ENCODE peak calls at places on chromosomes 11 and 22, in nine cellular contexts. L is osteoblast; Q is hepatocyte; X is thyroid gland; U is OCI-LY7; F is AG04450; O is right atrium auricular region; S is uterus; E is CD8-positive, alpha-beta T cell. N is an unnamed sample. For H3K9me3, the result is how much of the 10 kb centered on the place peaks cover.

GRCh38 chr22:38214248-38215056 is 12.7 kb downstream of the MAFF start:
- DNase-seq in L (peak), Q (peak), X (peak), U (peak), F (no peak), O (peak), S (peak), E (peak), N (peak)

GRCh38 chr11:832529-833113 is at the start of gene CD151:
- DNase-seq in L (peak), Q (peak), X (peak), U (no peak), F (no peak), O (no peak), S (no peak), E (peak), N (no peak)

GRCh38 chr11:6655020-6655789 is 404 bp downstream of the DCHS1 start:
- DNase-seq in L (peak), Q (peak), X (peak), U (no peak), F (no peak), O (peak), S (peak), E (peak), N (no peak)

GRCh38 chr11:112315057-112315720 is 54.5 kb upstream of the PLET1 start:
- DNase-seq in L (no peak), Q (no peak), X (peak), U (no peak), F (no peak), O (no peak), S (no peak), E (no peak), N (no peak)

GRCh38 chr11:68053117-68053516 is 14.3 kb downstream of the TCIRG1 start:
- DNase-seq in L (peak), Q (no peak), X (no peak), U (no peak), F (no peak), O (no peak), S (no peak), E (no peak), N (peak)

GRCh38 chr22:30634477-30635233 is 926 bp upstream of the SLC35E4 start:
- DNase-seq in L (peak), Q (peak), X (peak), U (peak), F (peak), O (peak), S (peak), E (peak), N (peak)

GRCh38 chr11:119361056-119361787 is 14.7 kb upstream of the MFRP start:
- DNase-seq in L (peak), Q (peak), X (peak), U (peak), F (peak), O (no peak), S (peak), E (no peak), N (no peak)

GRCh38 chr11:12088531-12088930 is 21.9 kb upstream of the MICAL2 start:
- DNase-seq in L (no peak), Q (no peak), X (no peak), U (no peak), F (no peak), O (no peak), S (no peak), E (no peak), N (no peak)

GRCh38 chr22:38788846-38789245 is 5.1 kb downstream of the DNAL4 start:
- DNase-seq in L (no peak), Q (no peak), X (no peak), U (no peak), F (no peak), O (no peak), S (no peak), E (no peak), N (no peak)

GRCh38 chr22:47354668-47355387 is 592.4 kb downstream of the TBC1D22A start:
- DNase-seq in L (no peak), Q (no peak), X (no peak), U (no peak), F (no peak), O (peak), S (no peak), E (no peak), N (no peak)

GRCh38 chr22:47356433-47357011 is 594.1 kb downstream of the TBC1D22A start:
- DNase-seq in L (no peak), Q (no peak), X (no peak), U (no peak), F (no peak), O (peak), S (no peak), E (no peak), N (no peak)

GRCh38 chr22:47355776-47356432 is 593.5 kb downstream of the TBC1D22A start:
- DNase-seq in L (no peak), Q (no peak), X (no peak), U (no peak), F (no peak), O (peak), S (no peak), E (no peak), N (no peak)

GRCh38 chr22:47357086-47357485 is 594.6 kb downstream of the TBC1D22A start:
- DNase-seq in L (no peak), Q (no peak), X (no peak), U (no peak), F (no peak), O (peak), S (no peak), E (no peak), N (no peak)

GRCh38 chr22:47355388-47355725 is 592.9 kb downstream of the TBC1D22A start:
- DNase-seq in L (no peak), Q (no peak), X (no peak), U (no peak), F (no peak), O (peak), S (no peak), E (no peak), N (no peak)
- H3K9me3 ChIP-seq in L (under half), Q (under half), X (under half), U (under half), F (under half), O (under half), S (under half), E (under half), N (under half)

DNA sequence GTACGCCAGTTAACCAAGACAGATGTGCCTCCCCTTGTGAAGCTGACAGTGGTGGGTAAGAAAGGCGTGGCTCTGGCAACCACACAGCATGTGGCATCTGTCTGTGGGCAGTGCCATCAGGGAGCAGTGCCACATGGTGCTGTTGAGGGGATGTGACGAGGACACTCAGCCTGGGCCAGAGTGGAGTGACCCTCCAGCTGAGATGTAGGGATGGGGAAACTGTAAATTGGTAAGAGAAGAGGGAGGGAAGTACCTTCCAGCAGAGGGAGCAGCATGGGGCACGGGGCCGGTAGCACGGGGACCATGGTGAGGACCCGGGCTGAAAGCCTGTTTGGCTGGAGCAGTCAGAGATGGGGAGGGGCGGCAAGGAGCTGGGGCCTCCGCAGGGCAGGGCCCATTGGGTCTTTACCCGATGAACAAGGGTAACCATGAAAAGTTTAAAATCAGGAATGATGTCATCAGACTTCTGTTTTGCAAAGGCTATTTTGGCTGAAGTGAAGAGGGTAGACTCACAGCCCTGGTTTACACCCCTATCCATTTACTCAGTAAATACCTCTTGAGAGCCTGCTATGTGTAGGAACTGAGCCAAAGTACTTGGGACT is 10.4 kb downstream of the TMPRSS6 start:
- DNase-seq in L (no peak), Q (no peak), X (no peak), U (peak), F (no peak), O (no peak), S (no peak), E (no peak), N (no peak)
- TF ChIP-seq CTCF in L (peak), Q (no peak), X (no peak), U (peak), F (peak), O (no peak), S (no peak), E (no peak), N (no peak)

DNA sequence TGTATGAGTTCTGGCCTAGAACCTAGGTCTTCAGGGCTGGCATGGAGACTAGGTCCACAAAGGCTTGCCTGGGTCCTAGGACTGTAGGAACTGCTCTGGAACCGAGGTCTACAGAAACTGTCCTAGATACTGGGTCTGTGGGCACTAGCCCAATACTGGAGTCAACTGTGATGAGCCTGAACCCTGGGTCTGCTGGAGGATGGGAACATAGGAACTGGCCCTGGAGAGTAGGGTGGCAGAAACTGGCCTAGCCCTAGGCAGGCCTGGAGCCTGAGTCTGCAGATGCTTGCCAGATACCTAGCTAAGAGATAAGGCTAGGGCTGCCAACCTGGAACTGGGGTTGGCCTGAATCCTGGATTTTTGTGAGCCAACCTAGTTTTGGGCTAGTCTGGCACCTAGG is 19.2 kb upstream of the GLYATL2 start:
- DNase-seq in L (no peak), Q (no peak), X (no peak), U (no peak), F (no peak), O (no peak), S (no peak), E (no peak), N (no peak)
- H3K9me3 ChIP-seq in L (under half), Q (under half), X (under half), U (under half), F (under half), O (under half), S (under half), E (under half), N (under half)

GRCh38 chr11:31050061-31050790 is 319.3 kb downstream of the DCDC1 start:
- DNase-seq in L (no peak), Q (peak), X (peak), U (no peak), F (no peak), O (no peak), S (no peak), E (no peak), N (no peak)

GRCh38 chr11:31045335-31045734 is 324.2 kb downstream of the DCDC1 start:
- DNase-seq in L (no peak), Q (peak), X (no peak), U (no peak), F (no peak), O (no peak), S (no peak), E (no peak), N (no peak)
- TF ChIP-seq CTCF in L (peak), Q (peak), X (peak), U (peak), F (peak), O (peak), S (no peak), E (no peak), N (no peak)

GRCh38 chr22:49023879-49024774 is 803.5 kb downstream of the BRD1 start:
- DNase-seq in L (peak), Q (no peak), X (no peak), U (no peak), F (no peak), O (no peak), S (no peak), E (no peak), N (no peak)

GRCh38 chr22:49024775-49025440 is 802.8 kb downstream of the BRD1 start:
- DNase-seq in L (peak), Q (no peak), X (no peak), U (no peak), F (no peak), O (no peak), S (no peak), E (no peak), N (no peak)

GRCh38 chr22:49021926-49022815 is 805.5 kb downstream of the BRD1 start:
- DNase-seq in L (peak), Q (no peak), X (no peak), U (no peak), F (no peak), O (no peak), S (no peak), E (no peak), N (no peak)

GRCh38 chr22:49022816-49023160 is 804.9 kb downstream of the BRD1 start:
- DNase-seq in L (peak), Q (no peak), X (no peak), U (no peak), F (no peak), O (no peak), S (no peak), E (no peak), N (no peak)

GRCh38 chr22:49023161-49023878 is 804.4 kb downstream of the BRD1 start:
- DNase-seq in L (peak), Q (no peak), X (no peak), U (no peak), F (no peak), O (no peak), S (no peak), E (no peak), N (no peak)
- H3K9me3 ChIP-seq in L (under half), Q (under half), X (under half), U (under half), F (half or more), O (under half), S (under half), E (under half), N (under half)

DNA sequence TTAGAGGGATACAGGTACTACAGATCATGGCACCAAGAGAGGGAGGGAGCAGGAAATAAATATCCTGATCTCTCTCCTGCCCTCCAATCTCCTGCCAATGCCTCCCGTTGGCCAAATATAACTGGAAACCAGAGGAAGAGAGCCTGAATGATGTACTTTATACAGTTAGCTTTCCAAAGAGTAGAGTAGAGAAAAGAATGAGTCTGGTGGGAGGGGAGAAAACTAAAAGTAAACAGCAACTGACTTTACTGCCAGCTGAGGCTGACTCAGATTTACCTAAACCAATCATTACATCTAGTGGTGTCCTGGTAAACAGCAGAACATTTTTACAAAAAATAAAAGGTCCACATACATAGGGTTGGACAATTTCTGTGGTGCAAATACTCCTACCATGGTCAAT is 5.1 kb downstream of the MPZL3 start:
- DNase-seq in L (peak), Q (peak), X (no peak), U (no peak), F (no peak), O (no peak), S (no peak), E (no peak), N (no peak)
- TF ChIP-seq CTCF in L (no peak), Q (no peak), X (no peak), U (no peak), F (no peak), O (no peak), S (no peak), E (no peak), N (no peak)

GRCh38 chr22:12601870-12602779 is 2925.9 kb upstream of the OR11H1 start:
- DNase-seq in L (no peak), Q (peak), X (no peak), U (no peak), F (no peak), O (no peak), S (no peak), E (no peak), N (no peak)
- H3K9me3 ChIP-seq in L (under half), Q (under half), X (under half), U (under half), F (under half), O (under half), S (under half), E (under half), N (under half)

GRCh38 chr11:91768783-91769182 is 455.8 kb upstream of the FAT3 start:
- DNase-seq in L (no peak), Q (no peak), X (no peak), U (no peak), F (no peak), O (no peak), S (no peak), E (no peak), N (no peak)

GRCh38 chr11:91776660-91777059 is 448.0 kb upstream of the FAT3 start:
- DNase-seq in L (no peak), Q (no peak), X (peak), U (no peak), F (no peak), O (no peak), S (no peak), E (no peak), N (no peak)

GRCh38 chr11:91778758-91779157 is 445.9 kb upstream of the FAT3 start:
- DNase-seq in L (no peak), Q (no peak), X (no peak), U (no peak), F (no peak), O (no peak), S (no peak), E (no peak), N (no peak)

GRCh38 chr11:91773090-91773489 is 451.5 kb upstream of the FAT3 start:
- DNase-seq in L (no peak), Q (no peak), X (no peak), U (no peak), F (no peak), O (no peak), S (no peak), E (no peak), N (no peak)
- TF ChIP-seq CTCF in L (peak), Q (no peak), X (no peak), U (no peak), F (no peak), O (no peak), S (no peak), E (no peak), N (no peak)

DNA sequence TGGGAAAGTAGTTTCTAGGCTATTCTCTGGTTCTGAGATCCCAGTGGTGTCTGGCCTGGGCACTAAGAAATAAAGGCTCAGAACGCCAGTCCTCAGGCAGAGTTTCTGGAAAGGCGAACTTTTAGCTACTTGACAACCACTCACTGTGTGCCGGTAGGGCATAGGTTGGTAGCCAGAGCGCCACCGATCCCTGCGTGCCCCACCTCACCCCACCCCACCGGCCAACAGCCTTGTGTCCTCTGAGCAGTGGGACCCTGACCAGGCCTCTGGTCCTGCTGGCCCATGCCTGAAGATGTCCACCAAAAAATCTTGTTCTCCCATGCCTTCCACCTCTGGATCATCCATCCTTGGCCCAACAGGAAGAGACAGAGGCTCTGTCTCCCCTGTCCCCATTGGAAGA is 118.0 kb downstream of the FEZ1 start:
- DNase-seq in L (no peak), Q (no peak), X (no peak), U (no peak), F (no peak), O (no peak), S (no peak), E (no peak), N (no peak)
- H3K9me3 ChIP-seq in L (under half), Q (under half), X (under half), U (under half), F (under half), O (under half), S (under half), E (under half), N (under half)

DNA sequence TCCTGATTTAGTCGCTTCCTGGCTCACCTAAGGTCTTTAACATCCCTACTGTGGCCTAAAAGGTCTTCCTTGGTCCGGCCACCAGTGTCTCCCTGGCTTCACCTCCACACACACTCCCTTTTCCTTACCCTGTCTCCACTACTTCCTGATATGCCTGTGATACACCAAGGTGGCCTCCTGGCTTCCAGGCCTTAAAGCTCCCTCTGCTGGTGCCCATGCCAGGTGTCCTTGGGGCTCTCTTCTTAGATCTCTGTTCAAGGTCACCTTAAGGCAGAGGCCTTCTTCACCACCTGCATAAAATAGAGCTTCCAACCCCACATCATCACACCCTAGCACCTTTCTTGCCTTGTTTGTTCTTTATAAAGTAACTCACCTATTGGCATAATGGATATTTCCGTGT is 787.7 kb downstream of the NTM start:
- DNase-seq in L (no peak), Q (peak), X (no peak), U (peak), F (no peak), O (no peak), S (no peak), E (no peak), N (no peak)
- TF ChIP-seq CTCF in L (peak), Q (peak), X (no peak), U (peak), F (peak), O (no peak), S (no peak), E (no peak), N (no peak)